ENCODE peak calls at places on chromosomes 16 and 17, in six cellular contexts. P is suprapubic skin; J is OCI-LY7; F is CD8-positive, alpha-beta T cell; G is SK-N-SH; X is IMR-90. Z is an unnamed sample.

GRCh38 chr17:63819585-63820537 is 7.4 kb upstream of the PSMC5 start:
- DNase-seq in X (no peak), F (no peak), P (no peak), J (no peak), G (no peak), Z (no peak)

GRCh38 chr17:74156878-74157277 is 46.6 kb upstream of the RPL38 start:
- DNase-seq in F (no peak), P (peak; percentile 12), X (no peak), G (no peak), J (no peak), Z (no peak)

GRCh38 chr17:35914354-35914753 is 16.2 kb downstream of the RDM1 start:
- DNase-seq in F (no peak), J (no peak), X (no peak), P (peak; percentile 12), G (no peak), Z (no peak)

GRCh38 chr17:68334393-68334792 is 43.1 kb downstream of the ARSG start:
- DNase-seq in G (no peak), J (no peak), F (no peak), P (no peak), X (no peak), Z (no peak)

GRCh38 chr17:46059457-46059856 is 60.4 kb downstream of the STH start:
- DNase-seq in X (no peak), F (no peak), G (no peak), P (no peak), J (no peak), Z (no peak)

GRCh38 chr17:51869387-51869786 is 289.1 kb downstream of the CA10 start:
- DNase-seq in J (peak; percentile 19), F (no peak), P (no peak), X (no peak), G (no peak), Z (peak; percentile 67)

GRCh38 chr17:35241520-35241919 is 1.4 kb upstream of the SLFN5 start:
- DNase-seq in G (no peak), F (peak; percentile 44), P (no peak), J (no peak), X (no peak), Z (no peak)

GRCh38 chr16:52316241-52316640 is 230.7 kb downstream of the TOX3 start:
- DNase-seq in X (no peak), G (no peak), J (no peak), P (no peak), F (no peak), Z (no peak)

GRCh38 chr16:50153648-50154368 is 702 bp downstream of the TENT4B start:
- DNase-seq in P (peak; percentile 80), G (peak; percentile 69), F (no peak), X (no peak), J (no peak), Z (peak; percentile 20)

GRCh38 chr17:4987767-4988083 is 250 bp upstream of the CAMTA2 start:
- DNase-seq in X (no peak), P (no peak), J (peak; percentile 26), G (no peak), F (no peak), Z (no peak)

GRCh38 chr17:76687278-76688164 is 23.2 kb downstream of the MXRA7 start:
- DNase-seq in J (no peak), P (no peak), X (no peak), G (no peak), F (no peak), Z (no peak)

GRCh38 chr17:33416131-33416530 is 123.0 kb upstream of the ASIC2 start:
- DNase-seq in J (no peak), G (no peak), P (no peak), F (no peak), X (no peak), Z (no peak)

GRCh38 chr17:36921131-36921851 is 16.0 kb upstream of the LHX1 start:
- DNase-seq in P (no peak), G (no peak), F (no peak), J (no peak), X (peak; percentile 61), Z (no peak)

GRCh38 chr16:70706948-70707465 is 21.2 kb upstream of the MTSS2 start:
- DNase-seq in P (no peak), J (no peak), X (peak; percentile 91), G (no peak), F (peak; percentile 1), Z (no peak)

GRCh38 chr17:38658741-38659345 is 15.9 kb downstream of the EPOP start:
- DNase-seq in P (no peak), J (no peak), X (no peak), F (no peak), G (no peak), Z (no peak)

GRCh38 chr17:19309701-19310100 is 52.8 kb downstream of the B9D1 start:
- DNase-seq in G (no peak), P (no peak), J (no peak), X (no peak), F (no peak), Z (no peak)

GRCh38 chr16:69626256-69626655 is 60.5 kb downstream of the NFAT5 start:
- DNase-seq in F (no peak), G (no peak), P (no peak), X (peak; percentile 50), J (no peak), Z (peak; percentile 20)

GRCh38 chr17:68184141-68184571 is 63.7 kb upstream of the AMZ2 start:
- DNase-seq in P (no peak), J (no peak), G (no peak), X (no peak), F (no peak), Z (no peak)

GRCh38 chr16:49671325-49671724 is 184.6 kb downstream of the ZNF423 start:
- DNase-seq in G (no peak), J (no peak), F (no peak), P (no peak), X (no peak), Z (no peak)

GRCh38 chr17:73872816-73873215 is 228.6 kb upstream of the SDK2 start:
- DNase-seq in G (no peak), J (no peak), X (no peak), F (no peak), P (no peak), Z (no peak)

GRCh38 chr17:79777166-79777843 is 643 bp upstream of the CBX2 start:
- DNase-seq in P (no peak), G (no peak), F (peak; percentile 45), J (peak; percentile 77), X (peak; percentile 32), Z (peak; percentile 89)

GRCh38 chr17:58228679-58229078 is 9.6 kb upstream of the MKS1 start:
- DNase-seq in J (no peak), G (no peak), P (peak; percentile 29), F (no peak), X (no peak), Z (no peak)

GRCh38 chr16:23072769-23073549 is 76.3 kb downstream of the USP31 start:
- DNase-seq in P (no peak), F (no peak), G (peak; percentile 31), X (peak; percentile 63), J (no peak), Z (no peak)

GRCh38 chr16:27408012-27408601 is 6.1 kb downstream of the IL21R start:
- DNase-seq in F (peak; percentile 58), P (no peak), G (no peak), X (peak; percentile 65), J (peak; percentile 42), Z (no peak)

DNA sequence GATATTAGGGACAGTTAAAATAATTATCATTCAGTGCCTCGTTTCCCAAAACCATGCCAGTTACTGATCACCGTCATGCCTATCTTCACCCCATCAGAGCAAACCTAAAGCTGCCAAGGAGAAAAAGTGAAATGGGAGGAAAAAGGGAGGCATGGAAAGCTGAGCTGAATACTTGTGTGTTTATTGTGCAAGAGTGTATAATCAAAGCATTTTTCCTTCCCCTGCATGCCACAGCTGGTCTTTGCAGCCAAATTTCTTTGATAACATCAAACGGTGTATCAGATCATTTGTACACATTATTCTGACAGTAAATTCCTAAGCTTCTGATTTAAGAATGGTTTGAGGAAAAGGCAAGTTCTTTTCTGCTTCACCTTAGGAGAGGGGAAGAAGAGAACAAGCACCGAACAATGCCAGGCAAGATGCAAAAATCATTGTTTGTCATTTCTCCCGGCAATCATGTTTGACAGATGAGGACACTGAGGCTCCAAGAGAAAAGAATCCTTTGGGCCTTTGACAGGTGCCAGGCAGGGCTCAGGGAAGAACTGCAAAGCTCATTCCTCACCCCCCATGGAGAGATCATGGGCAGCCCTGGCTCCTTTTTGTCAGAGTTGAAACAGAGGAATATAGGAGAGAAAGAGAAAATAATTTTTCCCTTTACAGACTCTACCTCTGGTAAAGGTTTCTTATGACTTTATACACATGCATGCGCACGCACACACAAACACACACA is 51.4 kb upstream of the ARHGAP44 start:
- DNase-seq in F (no peak), J (no peak), G (no peak), X (peak; percentile 43), P (no peak), Z (no peak)
- H3K27ac ChIP-seq in F (no peak overlapping the region), J (no peak overlapping the region), G (no peak overlapping the region), X (no peak overlapping the region), P (no peak overlapping the region), Z (no peak overlapping the region)

DNA sequence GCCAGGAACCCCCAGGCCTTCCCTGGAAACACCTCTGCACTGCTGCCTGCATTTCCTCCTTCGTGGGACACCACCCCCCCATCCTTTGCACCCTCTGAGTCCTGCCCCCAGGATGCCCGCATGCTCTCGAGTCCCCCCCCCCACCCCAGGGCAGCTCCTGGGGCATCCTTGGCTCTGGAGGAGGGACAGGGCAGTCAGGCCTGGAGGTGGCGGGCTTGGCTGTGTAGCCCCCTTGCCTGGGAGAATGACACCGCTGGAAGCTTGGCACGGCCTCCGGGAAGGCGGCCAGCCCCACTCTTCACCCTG is 98.9 kb upstream of the GSE1 start:
- DNase-seq in J (no peak), G (no peak), F (no peak), X (peak; percentile 68), P (no peak), Z (no peak)
- H3K27ac ChIP-seq in J (no peak overlapping the region), G (peak overlapping the region; percentile 81), F (no peak overlapping the region), X (peak overlapping the region; percentile 88), P (peak overlapping the region; percentile 44), Z (peak overlapping the region; percentile 28)

GRCh38 chr16:89309438-89310122 is 92.1 kb downstream of the ZNF778 start:
- DNase-seq in X (no peak), G (no peak), F (no peak), J (no peak), P (no peak), Z (no peak)
- H3K27ac ChIP-seq in X (no peak overlapping the region), G (no peak overlapping the region), F (no peak overlapping the region), J (no peak overlapping the region), P (no peak overlapping the region), Z (no peak overlapping the region)

GRCh38 chr17:43531082-43531378 is 15.1 kb downstream of the ETV4 start:
- DNase-seq in X (no peak), G (no peak), F (no peak), J (no peak), P (no peak), Z (no peak)

GRCh38 chr17:43533699-43534098 is 12.4 kb downstream of the ETV4 start:
- DNase-seq in F (no peak), X (no peak), G (no peak), J (no peak), P (no peak), Z (no peak)

GRCh38 chr17:43530303-43531081 is 15.6 kb downstream of the ETV4 start:
- DNase-seq in P (no peak), J (no peak), G (no peak), X (peak; percentile 93), F (no peak), Z (peak; percentile 100)

GRCh38 chr17:43531955-43532354 is 14.2 kb downstream of the ETV4 start:
- DNase-seq in G (no peak), J (no peak), P (no peak), F (no peak), X (no peak), Z (no peak)

DNA sequence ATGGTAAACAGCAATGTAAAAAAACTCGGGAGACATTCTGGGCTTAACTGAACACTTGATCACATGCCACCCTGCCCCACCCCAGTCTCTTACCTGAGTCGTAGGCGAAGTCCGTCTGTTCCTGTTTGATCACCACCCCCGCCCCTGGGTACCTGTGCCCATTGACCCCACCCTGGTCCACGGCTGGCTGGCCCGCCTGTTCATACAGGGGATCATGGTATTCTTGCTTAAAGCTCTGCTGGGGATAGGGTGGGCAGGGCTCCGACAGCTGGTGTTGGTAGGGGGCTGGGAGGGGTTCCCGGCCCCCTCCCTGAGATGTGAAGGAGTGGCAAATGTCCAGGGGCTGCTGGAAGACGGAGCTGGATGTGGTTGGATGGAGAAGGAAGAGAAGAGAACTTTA is 13.6 kb downstream of the ETV4 start:
- DNase-seq in F (no peak), X (no peak), J (no peak), G (no peak), P (no peak), Z (no peak)
- H3K27ac ChIP-seq in F (no peak overlapping the region), X (no peak overlapping the region), J (no peak overlapping the region), G (no peak overlapping the region), P (no peak overlapping the region), Z (no peak overlapping the region)

Z was measured in SJCRH30.